ENCODE peak calls at places on chromosomes 6 and 20, in five cellular contexts. H is neural progenitor cell, G is GM23248, K is H9, A is IMR-90. X is an unnamed sample. For H3K27me3 and H4K20me1, the result is how much of the 10 kb centered on the place peaks cover.

GRCh38 chr6:128438311-128438916 is 82.0 kb downstream of the PTPRK start:
- DNase-seq in H (peak), G (no peak), K (no peak), A (no peak), X (no peak)

GRCh38 chr6:157982297-157982579 is 575 bp downstream of the SYNJ2 start:
- DNase-seq in H (peak), G (peak), K (peak), A (no peak), X (no peak)

GRCh38 chr6:118768441-118768840 is 117.0 kb upstream of the CEP85L start:
- DNase-seq in H (no peak), G (no peak), K (no peak), A (no peak), X (no peak)

GRCh38 chr20:3177746-3178477 is 4.6 kb upstream of the LZTS3 start:
- DNase-seq in H (no peak), G (no peak), K (no peak), A (no peak), X (no peak)

GRCh38 chr6:16698988-16699868 is 62.0 kb downstream of the ATXN1 start:
- DNase-seq in H (no peak), G (peak), K (no peak), A (peak), X (peak)

GRCh38 chr6:20817806-20818320 is 283.6 kb downstream of the CDKAL1 start:
- DNase-seq in H (no peak), G (no peak), K (no peak), A (peak), X (no peak)

GRCh38 chr6:169175360-169175887 is 78.2 kb downstream of the THBS2 start:
- DNase-seq in H (no peak), G (no peak), K (peak), A (no peak), X (no peak)

GRCh38 chr6:123769431-123769830 is 34.2 kb upstream of the NKAIN2 start:
- DNase-seq in H (no peak), G (no peak), K (no peak), A (no peak), X (no peak)

GRCh38 chr6:44831002-44831610 is 443.6 kb downstream of the CDC5L start:
- DNase-seq in H (peak), G (peak), K (no peak), A (no peak), X (no peak)

GRCh38 chr20:48615871-48616270 is 211.9 kb downstream of the PREX1 start:
- DNase-seq in H (no peak), G (no peak), K (no peak), A (no peak), X (no peak)

GRCh38 chr6:35487653-35488516 is 9.0 kb downstream of the TEAD3 start:
- DNase-seq in H (peak), G (peak), K (peak), A (peak), X (peak)

GRCh38 chr6:130382872-130383490 is 17.2 kb downstream of the TMEM200A start:
- DNase-seq in H (no peak), G (no peak), K (no peak), A (no peak), X (no peak)

GRCh38 chr6:11160199-11160598 is 48.7 kb upstream of the ERVFRD-1 start:
- DNase-seq in H (no peak), G (no peak), K (no peak), A (peak), X (peak)

GRCh38 chr6:158039571-158040050 is 57.9 kb downstream of the SYNJ2 start:
- DNase-seq in H (no peak), G (no peak), K (peak), A (peak), X (peak)

GRCh38 chr6:14550817-14551216 is 433.2 kb downstream of the CD83 start:
- DNase-seq in H (no peak), G (peak), K (no peak), A (peak), X (no peak)

GRCh38 chr20:23257106-23257761 is 93.4 kb upstream of the NXT1 start:
- DNase-seq in H (no peak), G (peak), K (no peak), A (peak), X (no peak)

GRCh38 chr20:48736636-48737035 is 91.2 kb downstream of the PREX1 start:
- DNase-seq in H (no peak), G (no peak), K (no peak), A (no peak), X (no peak)

GRCh38 chr6:30963641-30964040 is 19.9 kb upstream of the MUC21 start:
- DNase-seq in H (no peak), G (peak), K (no peak), A (peak), X (peak)

GRCh38 chr6:40484066-40484465 is 103.1 kb downstream of the LRFN2 start:
- DNase-seq in H (no peak), G (no peak), K (no peak), A (no peak), X (no peak)
- H3K27me3 ChIP-seq in H (under half), G (under half), K (under half), A (under half), X (under half)

GRCh38 chr6:142797159-142797558 is 147.8 kb downstream of the HIVEP2 start:
- DNase-seq in H (no peak), G (no peak), K (no peak), A (no peak), X (no peak)
- H4K20me1 ChIP-seq in H (under half), G (under half), K (under half), A (under half), X (under half)

DNA sequence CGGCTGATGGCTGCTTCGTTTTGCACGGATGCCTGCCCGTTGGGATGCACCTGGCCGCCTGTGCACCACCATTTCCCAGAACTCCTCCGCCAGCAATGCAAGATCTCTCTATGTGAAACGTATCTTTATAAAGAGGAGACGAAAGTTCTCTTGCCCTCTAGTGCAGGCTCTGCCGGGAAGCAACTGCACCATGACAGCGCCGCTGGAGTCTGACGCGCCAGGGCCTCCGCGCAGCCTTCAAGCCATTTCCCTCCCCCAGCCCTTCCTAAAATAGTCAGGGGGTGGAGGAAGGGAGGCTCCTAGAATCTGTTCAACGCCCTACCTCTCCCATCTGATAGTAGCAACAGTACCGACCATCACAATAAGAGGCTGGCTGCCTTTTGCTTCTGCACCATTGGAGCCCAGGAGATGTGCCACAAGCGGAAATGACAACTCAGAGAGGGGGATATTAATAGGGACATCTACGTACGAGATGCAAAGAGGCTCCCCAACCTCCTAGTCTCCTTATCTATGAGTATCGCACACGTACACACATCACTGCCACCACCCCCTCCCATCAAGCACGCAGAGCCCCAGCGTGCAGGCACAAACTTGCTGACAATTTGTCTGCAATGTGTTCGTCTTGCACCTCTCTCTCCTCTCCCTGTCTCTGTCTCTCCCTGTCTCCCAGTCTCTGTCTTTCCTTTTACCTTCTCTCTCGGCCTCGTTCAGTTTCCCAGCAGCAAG is 1.1 kb downstream of the SYNE1 start:
- DNase-seq in H (peak), G (peak), K (peak), A (peak), X (no peak)
- H3K9ac ChIP-seq in H (no peak), G (peak), K (no peak), A (peak), X (no peak)

GRCh38 chr6:104958720-104959452 is 2.0 kb downstream of the LIN28B start:
- DNase-seq in H (peak), G (peak), K (no peak), A (no peak), X (no peak)
- H3K27me3 ChIP-seq in H (under half), G (half or more), K (under half), A (under half), X (under half)